ENCODE peak calls at places on chromosomes 7 and 10, in four cellular contexts. One of them, this sample, is unnamed. For H3K9me3, the result is how much of the 10 kb centered on the place peaks cover.

GRCh38 chr10:11227103-11227502 is 209.4 kb downstream of the CELF2 start:
- DNase-seq in naive thymus-derived CD4-positive, alpha-beta T cell: no peak
- DNase-seq in psoas muscle: no peak
- DNase-seq in left lung: no peak
- DNase-seq in this sample: no peak

GRCh38 chr7:109206196-109206595 is 636.5 kb downstream of the DNAJB9 start:
- DNase-seq in naive thymus-derived CD4-positive, alpha-beta T cell: no peak
- DNase-seq in psoas muscle: no peak
- DNase-seq in left lung: no peak
- DNase-seq in this sample: no peak

GRCh38 chr7:24756545-24756988 is 697 bp downstream of the GSDME start:
- DNase-seq in left lung: no peak
- DNase-seq in psoas muscle: no peak
- DNase-seq in naive thymus-derived CD4-positive, alpha-beta T cell: peak
- DNase-seq in this sample: no peak

GRCh38 chr10:129767751-129768150 is 196.3 kb downstream of the EBF3 start:
- DNase-seq in psoas muscle: no peak
- DNase-seq in left lung: peak
- DNase-seq in naive thymus-derived CD4-positive, alpha-beta T cell: no peak
- DNase-seq in this sample: no peak

GRCh38 chr10:73537709-73538108 is 41.9 kb upstream of the PPP3CB start:
- DNase-seq in naive thymus-derived CD4-positive, alpha-beta T cell: no peak
- DNase-seq in left lung: no peak
- DNase-seq in psoas muscle: no peak
- DNase-seq in this sample: no peak

GRCh38 chr7:100087055-100087750 is 1.6 kb upstream of the COPS6 start:
- DNase-seq in naive thymus-derived CD4-positive, alpha-beta T cell: no peak
- DNase-seq in left lung: no peak
- DNase-seq in psoas muscle: no peak
- DNase-seq in this sample: no peak

GRCh38 chr7:37921876-37922275 is 1.4 kb downstream of the EPDR1 start:
- DNase-seq in naive thymus-derived CD4-positive, alpha-beta T cell: no peak
- DNase-seq in left lung: no peak
- DNase-seq in psoas muscle: no peak
- DNase-seq in this sample: no peak

GRCh38 chr10:126499744-126500143 is 111.5 kb upstream of the ADAM12 start:
- DNase-seq in left lung: no peak
- DNase-seq in naive thymus-derived CD4-positive, alpha-beta T cell: no peak
- DNase-seq in psoas muscle: no peak
- DNase-seq in this sample: no peak

GRCh38 chr7:142459557-142459963 is 201.7 kb upstream of the PRSS58 start:
- DNase-seq in psoas muscle: no peak
- DNase-seq in left lung: no peak
- DNase-seq in naive thymus-derived CD4-positive, alpha-beta T cell: no peak
- DNase-seq in this sample: peak

GRCh38 chr10:43350686-43351085 is 20.8 kb upstream of the FXYD4 start:
- DNase-seq in left lung: no peak
- DNase-seq in naive thymus-derived CD4-positive, alpha-beta T cell: no peak
- DNase-seq in psoas muscle: no peak
- DNase-seq in this sample: no peak

GRCh38 chr7:64223366-64223765 is 4.9 kb upstream of the ZNF679 start:
- DNase-seq in naive thymus-derived CD4-positive, alpha-beta T cell: no peak
- DNase-seq in left lung: no peak
- DNase-seq in psoas muscle: no peak
- DNase-seq in this sample: no peak
- H3K9me3 ChIP-seq in naive thymus-derived CD4-positive, alpha-beta T cell: under half
- H3K9me3 ChIP-seq in left lung: under half
- H3K9me3 ChIP-seq in psoas muscle: under half
- H3K9me3 ChIP-seq in this sample: under half

GRCh38 chr10:25017661-25018060 is 1.2 kb downstream of the THNSL1 start:
- DNase-seq in left lung: no peak
- DNase-seq in naive thymus-derived CD4-positive, alpha-beta T cell: no peak
- DNase-seq in psoas muscle: no peak
- DNase-seq in this sample: no peak
- H3K4me3 ChIP-seq in left lung: peak
- H3K4me3 ChIP-seq in naive thymus-derived CD4-positive, alpha-beta T cell: peak
- H3K4me3 ChIP-seq in psoas muscle: peak
- H3K4me3 ChIP-seq in this sample: no peak

GRCh38 chr7:54015251-54015650 is 526.9 kb upstream of the VSTM2A start:
- DNase-seq in naive thymus-derived CD4-positive, alpha-beta T cell: no peak
- DNase-seq in left lung: no peak
- DNase-seq in psoas muscle: no peak
- DNase-seq in this sample: no peak
- H3K9me3 ChIP-seq in naive thymus-derived CD4-positive, alpha-beta T cell: under half
- H3K9me3 ChIP-seq in left lung: under half
- H3K9me3 ChIP-seq in psoas muscle: under half
- H3K9me3 ChIP-seq in this sample: under half

GRCh38 chr10:101223274-101224059 is 5.8 kb downstream of the LBX1 start:
- DNase-seq in psoas muscle: no peak
- DNase-seq in left lung: no peak
- DNase-seq in naive thymus-derived CD4-positive, alpha-beta T cell: no peak
- DNase-seq in this sample: no peak
- H3K4me3 ChIP-seq in psoas muscle: peak
- H3K4me3 ChIP-seq in left lung: peak
- H3K4me3 ChIP-seq in naive thymus-derived CD4-positive, alpha-beta T cell: peak
- H3K4me3 ChIP-seq in this sample: no peak

GRCh38 chr10:1398626-1399410 is 338.5 kb downstream of the ADARB2 start:
- DNase-seq in psoas muscle: no peak
- DNase-seq in naive thymus-derived CD4-positive, alpha-beta T cell: no peak
- DNase-seq in left lung: no peak
- DNase-seq in this sample: no peak
- H3K9me3 ChIP-seq in psoas muscle: under half
- H3K9me3 ChIP-seq in naive thymus-derived CD4-positive, alpha-beta T cell: under half
- H3K9me3 ChIP-seq in left lung: under half
- H3K9me3 ChIP-seq in this sample: under half

GRCh38 chr7:74083928-74084721 is 521 bp downstream of the LIMK1 start:
- DNase-seq in psoas muscle: peak
- DNase-seq in left lung: no peak
- DNase-seq in naive thymus-derived CD4-positive, alpha-beta T cell: no peak
- DNase-seq in this sample: peak
- H3K4me3 ChIP-seq in psoas muscle: peak
- H3K4me3 ChIP-seq in left lung: peak
- H3K4me3 ChIP-seq in naive thymus-derived CD4-positive, alpha-beta T cell: peak
- H3K4me3 ChIP-seq in this sample: peak

GRCh38 chr10:8811201-8811600 is 756.7 kb downstream of the GATA3 start:
- DNase-seq in left lung: no peak
- DNase-seq in naive thymus-derived CD4-positive, alpha-beta T cell: no peak
- DNase-seq in psoas muscle: no peak
- DNase-seq in this sample: no peak

GRCh38 chr10:8817303-8817702 is 762.8 kb downstream of the GATA3 start:
- DNase-seq in left lung: no peak
- DNase-seq in psoas muscle: no peak
- DNase-seq in naive thymus-derived CD4-positive, alpha-beta T cell: no peak
- DNase-seq in this sample: no peak

GRCh38 chr10:8810677-8811076 is 756.2 kb downstream of the GATA3 start:
- DNase-seq in left lung: no peak
- DNase-seq in naive thymus-derived CD4-positive, alpha-beta T cell: no peak
- DNase-seq in psoas muscle: no peak
- DNase-seq in this sample: no peak

DNA sequence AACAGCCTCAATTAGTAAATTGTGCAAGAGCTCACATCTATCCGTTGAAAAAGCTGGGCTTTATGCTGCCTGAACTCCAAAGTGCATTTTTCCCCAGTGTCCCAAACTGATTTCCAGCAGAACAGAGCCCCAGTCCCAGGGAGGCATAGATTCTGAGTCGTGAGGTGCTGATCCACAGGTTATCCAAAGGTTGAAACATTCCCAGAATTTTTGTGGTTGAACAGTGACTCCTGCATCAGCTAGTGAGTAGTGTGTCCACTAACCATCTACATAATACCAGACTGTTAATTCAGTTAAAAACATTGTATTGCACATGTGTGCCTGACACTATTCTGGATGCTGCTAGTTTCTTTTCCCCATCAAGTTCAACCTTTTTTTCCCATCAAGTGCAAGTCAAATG is 761.5 kb downstream of the GATA3 start:
- DNase-seq in left lung: no peak
- DNase-seq in naive thymus-derived CD4-positive, alpha-beta T cell: no peak
- DNase-seq in psoas muscle: no peak
- DNase-seq in this sample: no peak
- H3K9me3 ChIP-seq in left lung: under half
- H3K9me3 ChIP-seq in naive thymus-derived CD4-positive, alpha-beta T cell: under half
- H3K9me3 ChIP-seq in psoas muscle: under half
- H3K9me3 ChIP-seq in this sample: under half

GRCh38 chr7:150732786-150733733 is 4.2 kb upstream of the GIMAP5 start:
- DNase-seq in psoas muscle: no peak
- DNase-seq in naive thymus-derived CD4-positive, alpha-beta T cell: no peak
- DNase-seq in left lung: no peak
- DNase-seq in this sample: no peak
- H3K4me3 ChIP-seq in psoas muscle: no peak
- H3K4me3 ChIP-seq in naive thymus-derived CD4-positive, alpha-beta T cell: peak
- H3K4me3 ChIP-seq in left lung: no peak
- H3K4me3 ChIP-seq in this sample: no peak